ENCODE peak calls at places on chromosomes 11 and 22, in eight cellular contexts. One of them, this sample, is unnamed.

GRCh38 chr11:19393941-19394340 is 153.2 kb upstream of the E2F8 start:
- DNase-seq in sigmoid colon: no peak
- DNase-seq in tibial nerve: no peak
- DNase-seq in A549: no peak
- DNase-seq in IMR-90: peak; percentile 83
- DNase-seq in body of pancreas: no peak
- DNase-seq in HepG2: no peak
- DNase-seq in ovary: no peak
- DNase-seq in this sample: no peak

GRCh38 chr11:69918938-69919650 is 99.9 kb upstream of the FGF3 start:
- DNase-seq in tibial nerve: no peak
- DNase-seq in IMR-90: peak; percentile 57
- DNase-seq in ovary: peak; percentile 90
- DNase-seq in A549: peak; percentile 65
- DNase-seq in sigmoid colon: peak; percentile 86
- DNase-seq in HepG2: peak; percentile 50
- DNase-seq in body of pancreas: peak; percentile 83
- DNase-seq in this sample: peak; percentile 41

GRCh38 chr11:95487391-95487790 is 256.4 kb upstream of the SESN3 start:
- DNase-seq in ovary: no peak
- DNase-seq in HepG2: no peak
- DNase-seq in tibial nerve: no peak
- DNase-seq in sigmoid colon: no peak
- DNase-seq in A549: no peak
- DNase-seq in body of pancreas: no peak
- DNase-seq in IMR-90: no peak
- DNase-seq in this sample: no peak

GRCh38 chr11:11567862-11568650 is 53.7 kb downstream of the GALNT18 start:
- DNase-seq in HepG2: no peak
- DNase-seq in ovary: no peak
- DNase-seq in sigmoid colon: peak; percentile 88
- DNase-seq in IMR-90: peak; percentile 30
- DNase-seq in A549: no peak
- DNase-seq in body of pancreas: no peak
- DNase-seq in tibial nerve: no peak
- DNase-seq in this sample: no peak

GRCh38 chr11:73889019-73889418 is 12.2 kb downstream of the PAAF1 start:
- DNase-seq in IMR-90: peak; percentile 37
- DNase-seq in HepG2: no peak
- DNase-seq in body of pancreas: no peak
- DNase-seq in tibial nerve: no peak
- DNase-seq in sigmoid colon: no peak
- DNase-seq in A549: no peak
- DNase-seq in ovary: no peak
- DNase-seq in this sample: peak; percentile 49

GRCh38 chr11:11963842-11964773 is 44.3 kb downstream of the DKK3 start:
- DNase-seq in HepG2: no peak
- DNase-seq in A549: no peak
- DNase-seq in body of pancreas: no peak
- DNase-seq in tibial nerve: no peak
- DNase-seq in sigmoid colon: peak; percentile 56
- DNase-seq in IMR-90: no peak
- DNase-seq in ovary: no peak
- DNase-seq in this sample: no peak

GRCh38 chr11:133910101-133910500 is 46.7 kb downstream of the IGSF9B start:
- DNase-seq in tibial nerve: no peak
- DNase-seq in body of pancreas: no peak
- DNase-seq in ovary: no peak
- DNase-seq in sigmoid colon: no peak
- DNase-seq in A549: no peak
- DNase-seq in HepG2: no peak
- DNase-seq in IMR-90: no peak
- DNase-seq in this sample: no peak

GRCh38 chr11:95512177-95512576 is 277.4 kb downstream of the FAM76B start:
- DNase-seq in sigmoid colon: peak; percentile 76
- DNase-seq in HepG2: no peak
- DNase-seq in ovary: no peak
- DNase-seq in tibial nerve: no peak
- DNase-seq in body of pancreas: peak; percentile 6
- DNase-seq in IMR-90: peak; percentile 69
- DNase-seq in A549: no peak
- DNase-seq in this sample: no peak

GRCh38 chr11:11735586-11735985 is 106.2 kb upstream of the USP47 start:
- DNase-seq in ovary: no peak
- DNase-seq in HepG2: no peak
- DNase-seq in sigmoid colon: no peak
- DNase-seq in IMR-90: no peak
- DNase-seq in tibial nerve: no peak
- DNase-seq in A549: no peak
- DNase-seq in body of pancreas: no peak
- DNase-seq in this sample: no peak

GRCh38 chr11:78109011-78109685 is 29.5 kb upstream of the NDUFC2 start:
- DNase-seq in HepG2: no peak
- DNase-seq in body of pancreas: no peak
- DNase-seq in tibial nerve: no peak
- DNase-seq in IMR-90: no peak
- DNase-seq in sigmoid colon: no peak
- DNase-seq in ovary: no peak
- DNase-seq in A549: no peak
- DNase-seq in this sample: no peak

GRCh38 chr11:126312903-126313460 is 9.1 kb downstream of the DCPS start:
- DNase-seq in HepG2: no peak
- DNase-seq in tibial nerve: no peak
- DNase-seq in IMR-90: no peak
- DNase-seq in sigmoid colon: peak; percentile 22
- DNase-seq in A549: no peak
- DNase-seq in body of pancreas: no peak
- DNase-seq in ovary: peak; percentile 14
- DNase-seq in this sample: no peak

GRCh38 chr11:128720522-128720985 is 26.7 kb downstream of the FLI1 start:
- DNase-seq in tibial nerve: no peak
- DNase-seq in HepG2: no peak
- DNase-seq in sigmoid colon: no peak
- DNase-seq in ovary: no peak
- DNase-seq in body of pancreas: no peak
- DNase-seq in IMR-90: no peak
- DNase-seq in A549: no peak
- DNase-seq in this sample: peak; percentile 58

GRCh38 chr11:35029979-35030378 is 109.0 kb upstream of the CD44 start:
- DNase-seq in A549: no peak
- DNase-seq in body of pancreas: no peak
- DNase-seq in tibial nerve: no peak
- DNase-seq in sigmoid colon: no peak
- DNase-seq in ovary: no peak
- DNase-seq in HepG2: no peak
- DNase-seq in IMR-90: peak; percentile 84
- DNase-seq in this sample: no peak

GRCh38 chr11:57179701-57180100 is 2.1 kb upstream of the LRRC55 start:
- DNase-seq in ovary: no peak
- DNase-seq in IMR-90: no peak
- DNase-seq in A549: no peak
- DNase-seq in sigmoid colon: no peak
- DNase-seq in body of pancreas: no peak
- DNase-seq in tibial nerve: no peak
- DNase-seq in HepG2: no peak
- DNase-seq in this sample: no peak

GRCh38 chr11:92136792-92137191 is 87.8 kb upstream of the FAT3 start:
- DNase-seq in tibial nerve: no peak
- DNase-seq in HepG2: no peak
- DNase-seq in body of pancreas: no peak
- DNase-seq in IMR-90: no peak
- DNase-seq in A549: no peak
- DNase-seq in sigmoid colon: no peak
- DNase-seq in ovary: no peak
- DNase-seq in this sample: no peak

DNA sequence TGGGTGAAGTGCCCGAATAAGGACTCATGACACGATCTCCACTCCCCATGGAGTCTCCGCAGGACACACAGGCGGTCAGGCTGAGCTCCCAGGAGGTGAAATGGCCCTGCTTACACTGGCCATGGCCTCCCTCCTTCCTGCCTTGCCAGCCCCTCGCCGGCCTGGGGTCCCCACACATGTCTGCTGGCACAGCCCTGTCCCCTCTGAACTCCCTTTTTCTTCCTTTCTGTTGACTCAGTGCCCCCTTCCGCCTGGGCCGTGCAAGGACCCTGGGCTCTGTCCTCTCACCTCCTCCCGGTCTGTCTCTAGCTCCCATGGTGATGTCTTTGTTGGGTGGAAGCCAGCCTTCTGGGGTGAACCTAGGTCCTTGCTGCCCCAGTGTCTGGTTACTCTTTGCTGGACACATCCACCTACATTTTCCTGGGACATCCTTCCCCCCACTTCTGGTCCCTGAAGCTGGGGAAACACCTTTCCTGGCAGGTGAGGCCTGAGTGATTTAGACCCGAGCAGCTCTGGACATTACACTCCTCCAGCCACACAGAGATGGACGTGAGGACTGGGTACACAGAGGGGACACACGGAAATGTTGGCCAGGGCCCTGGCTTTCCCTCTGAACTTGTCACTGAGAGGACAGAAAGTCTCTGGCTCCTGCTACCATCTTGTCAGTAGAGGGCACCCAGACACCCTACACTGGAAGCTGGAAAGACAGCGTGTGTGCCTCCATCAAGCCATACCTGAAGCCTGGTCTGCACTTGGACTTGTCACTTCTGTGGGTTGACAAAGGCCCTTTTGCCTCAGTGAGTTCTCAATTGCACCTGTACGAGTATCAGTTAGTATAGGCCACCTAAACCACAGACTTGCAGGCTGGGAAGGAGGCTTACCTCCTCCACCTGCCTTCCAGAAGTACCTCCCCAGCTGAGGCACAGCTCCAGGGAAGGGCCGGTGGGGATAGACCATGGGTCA is 864.3 kb downstream of the TBC1D22A start:
- DNase-seq in ovary: peak; percentile 19
- DNase-seq in IMR-90: no peak
- DNase-seq in HepG2: peak; percentile 13
- DNase-seq in A549: no peak
- DNase-seq in tibial nerve: no peak
- DNase-seq in sigmoid colon: peak; percentile 28
- DNase-seq in body of pancreas: no peak
- DNase-seq in this sample: no peak
- TF ChIP-seq CTCF in ovary: no peak
- TF ChIP-seq CTCF in IMR-90: no peak
- TF ChIP-seq CTCF in HepG2: peak; percentile 24
- TF ChIP-seq CTCF in A549: no peak
- TF ChIP-seq CTCF in tibial nerve: no peak
- TF ChIP-seq CTCF in sigmoid colon: no peak
- TF ChIP-seq CTCF in body of pancreas: no peak
- TF ChIP-seq CTCF in this sample: no peak

GRCh38 chr11:112289588-112290461 is 29.2 kb upstream of the PLET1 start:
- DNase-seq in HepG2: peak; percentile 21
- DNase-seq in sigmoid colon: peak; percentile 89
- DNase-seq in IMR-90: peak; percentile 35
- DNase-seq in A549: peak; percentile 69
- DNase-seq in tibial nerve: peak; percentile 62
- DNase-seq in ovary: peak; percentile 87
- DNase-seq in body of pancreas: peak; percentile 81
- DNase-seq in this sample: peak; percentile 52
- TF ChIP-seq POLR2A in HepG2: no peak
- TF ChIP-seq POLR2A in sigmoid colon: peak; percentile 15
- TF ChIP-seq POLR2A in IMR-90: no peak
- TF ChIP-seq POLR2A in A549: no peak
- TF ChIP-seq POLR2A in tibial nerve: no peak
- TF ChIP-seq POLR2A in ovary: no peak
- TF ChIP-seq POLR2A in body of pancreas: no peak
- TF ChIP-seq POLR2A in this sample: no peak

DNA sequence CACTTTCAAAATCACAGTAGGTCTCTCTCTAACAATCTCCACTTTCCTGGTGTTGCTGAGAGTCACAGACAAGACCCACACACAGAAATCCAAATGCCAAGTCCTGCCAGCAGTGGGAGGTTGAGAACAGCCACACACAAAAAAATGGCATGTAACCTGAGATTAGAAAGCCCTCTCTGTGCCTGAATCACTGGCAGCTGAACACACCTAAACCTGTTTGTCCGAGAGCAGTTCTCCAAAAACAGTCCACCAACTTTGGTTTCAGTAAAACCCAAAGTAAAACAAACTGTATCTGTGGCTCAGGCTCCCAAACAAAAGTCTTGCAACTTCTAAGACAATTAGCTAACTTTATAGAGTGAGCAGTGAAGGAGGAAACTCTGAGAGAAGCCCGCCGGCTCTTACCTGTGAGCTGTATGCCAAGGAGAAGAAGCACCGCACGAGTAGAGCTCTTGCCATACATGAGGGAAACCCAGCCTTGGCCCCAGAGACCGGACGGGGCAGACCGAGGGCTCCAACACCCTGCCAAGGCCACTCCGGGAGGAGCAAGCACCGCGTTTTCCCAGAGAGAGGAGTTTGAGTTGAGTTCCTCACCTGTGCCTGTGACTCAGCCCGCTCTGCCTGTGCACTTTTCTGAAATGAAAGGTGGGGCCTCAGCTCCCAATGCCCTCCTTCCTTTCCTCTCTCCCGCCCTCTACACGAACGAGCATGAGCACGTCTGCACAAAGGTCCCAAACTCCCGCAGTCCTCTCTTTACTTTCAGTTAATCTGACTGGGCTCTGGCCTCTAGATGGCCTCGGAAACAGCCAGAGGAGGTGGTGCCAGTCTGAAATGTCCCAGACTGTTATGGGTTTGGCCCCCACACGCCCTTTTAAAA is at the start of gene MPZL2:
- DNase-seq in IMR-90: no peak
- DNase-seq in ovary: no peak
- DNase-seq in A549: no peak
- DNase-seq in tibial nerve: no peak
- DNase-seq in HepG2: peak; percentile 81
- DNase-seq in body of pancreas: peak; percentile 85
- DNase-seq in sigmoid colon: no peak
- DNase-seq in this sample: peak; percentile 57
- TF ChIP-seq CTCF in IMR-90: no peak
- TF ChIP-seq CTCF in ovary: no peak
- TF ChIP-seq CTCF in A549: no peak
- TF ChIP-seq CTCF in tibial nerve: no peak
- TF ChIP-seq CTCF in HepG2: peak; percentile 59
- TF ChIP-seq CTCF in body of pancreas: peak; percentile 22
- TF ChIP-seq CTCF in sigmoid colon: no peak
- TF ChIP-seq CTCF in this sample: no peak

DNA sequence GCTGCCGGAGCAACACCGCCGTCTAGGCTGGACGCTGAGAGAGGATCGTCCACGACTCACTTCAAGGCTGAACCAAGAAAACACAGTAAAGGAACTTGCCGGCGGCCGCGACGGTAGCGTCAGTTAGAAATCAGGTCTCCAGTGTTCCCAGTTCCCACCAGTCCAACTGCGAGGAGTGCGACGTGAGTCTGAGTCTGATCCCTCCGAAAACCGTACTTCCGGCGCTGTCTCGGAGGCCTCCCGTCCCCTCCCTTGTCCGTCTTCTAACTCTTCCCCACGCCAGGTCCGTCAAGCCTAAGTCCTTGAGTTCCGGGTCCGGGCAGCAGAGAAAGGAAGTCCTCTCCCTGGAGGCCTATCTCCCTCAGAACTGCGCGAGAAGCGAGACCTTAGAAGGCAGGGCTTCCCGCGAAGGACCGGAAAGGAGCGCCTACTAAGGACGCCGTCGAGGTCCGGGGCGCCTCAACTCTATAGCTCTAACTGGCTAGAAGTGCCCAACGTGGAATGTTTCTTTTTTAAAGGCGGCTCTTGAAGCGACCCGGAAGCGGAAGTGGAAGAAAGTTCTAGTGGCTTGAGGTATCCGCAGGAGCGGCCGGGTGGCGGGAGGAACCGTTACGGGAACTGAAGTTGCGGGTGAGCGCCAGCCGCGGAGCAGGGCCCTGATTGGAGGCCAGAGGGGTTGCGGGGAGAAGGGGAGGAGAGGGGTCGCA is at the start of the genes BANF1 and EIF1AD:
- DNase-seq in ovary: peak; percentile 94
- DNase-seq in IMR-90: peak; percentile 98
- DNase-seq in tibial nerve: peak; percentile 77
- DNase-seq in body of pancreas: peak; percentile 92
- DNase-seq in sigmoid colon: peak; percentile 97
- DNase-seq in A549: peak; percentile 92
- DNase-seq in HepG2: peak; percentile 96
- DNase-seq in this sample: peak; percentile 98
- TF ChIP-seq POLR2A in ovary: peak; percentile 59
- TF ChIP-seq POLR2A in IMR-90: peak; percentile 79
- TF ChIP-seq POLR2A in tibial nerve: peak; percentile 48
- TF ChIP-seq POLR2A in body of pancreas: no peak
- TF ChIP-seq POLR2A in sigmoid colon: peak; percentile 56
- TF ChIP-seq POLR2A in A549: peak; percentile 92
- TF ChIP-seq POLR2A in HepG2: peak; percentile 90
- TF ChIP-seq POLR2A in this sample: peak; percentile 93

This sample was measured in endothelial cell of umbilical vein.